ENCODE peak calls at places on chromosomes 3 and 15, in eight cellular contexts. C is breast epithelium, N is ovary, K is GM12878, M is HCT116, Y is stomach, Z is mammary epithelial cell, G is hepatocyte. U is an unnamed sample. For H3K27me3, the result is how much of the 10 kb centered on the place peaks cover.

GRCh38 chr3:119342176-119342575 is 48.0 kb downstream of the ARHGAP31 start:
- DNase-seq in K (no peak), G (no peak), Y (no peak), N (no peak), M (no peak), Z (no peak), C (no peak), U (no peak)

GRCh38 chr15:95875141-95875643 is 455.3 kb upstream of the NR2F2 start:
- DNase-seq in K (no peak), Y (peak), N (peak), M (no peak), C (peak), Z (peak), G (no peak), U (peak)

GRCh38 chr3:133273346-133273745 is 126.5 kb upstream of the BFSP2 start:
- DNase-seq in Z (no peak), M (no peak), K (no peak), N (no peak), Y (no peak), G (no peak), C (no peak), U (no peak)

GRCh38 chr15:95150466-95150865 is 919.1 kb downstream of the MCTP2 start:
- DNase-seq in M (no peak), N (no peak), K (no peak), C (no peak), Z (no peak), Y (no peak), G (no peak), U (no peak)

GRCh38 chr3:8095724-8096123 is 405.9 kb upstream of the LMCD1 start:
- DNase-seq in G (peak), M (peak), N (no peak), Z (no peak), C (no peak), K (no peak), Y (no peak), U (peak)

GRCh38 chr3:45224824-45225464 is 1.1 kb downstream of the TMEM158 start:
- DNase-seq in Z (peak), G (peak), K (no peak), M (no peak), Y (peak), C (peak), N (peak), U (no peak)

GRCh38 chr3:123803521-123803920 is 80.6 kb downstream of the MYLK start:
- DNase-seq in C (no peak), N (no peak), G (no peak), Y (no peak), M (no peak), Z (no peak), K (no peak), U (no peak)

GRCh38 chr3:154334973-154335420 is 10.7 kb upstream of the DHX36 start:
- DNase-seq in M (no peak), Z (peak), K (no peak), G (peak), C (no peak), N (no peak), Y (no peak), U (peak)

GRCh38 chr15:81146006-81146405 is 11.9 kb downstream of the CFAP161 start:
- DNase-seq in Y (no peak), K (no peak), C (no peak), N (no peak), Z (no peak), G (no peak), M (no peak), U (no peak)

GRCh38 chr15:78714890-78715289 is 73.9 kb upstream of the CHRNB4 start:
- DNase-seq in G (no peak), M (no peak), Y (no peak), N (no peak), K (no peak), Z (peak), C (no peak), U (peak)

GRCh38 chr15:35271371-35272043 is 186.4 kb upstream of the NANOGP8 start:
- DNase-seq in N (no peak), G (no peak), M (no peak), C (no peak), Y (no peak), Z (peak), K (no peak), U (peak)

GRCh38 chr15:101617390-101617965 is 34.7 kb downstream of the TM2D3 start:
- DNase-seq in K (no peak), N (no peak), M (no peak), Z (no peak), G (no peak), C (no peak), Y (no peak), U (no peak)

GRCh38 chr15:31031471-31032064 is 40.1 kb upstream of the MTMR10 start:
- DNase-seq in Y (no peak), C (no peak), G (no peak), K (peak), M (no peak), N (no peak), Z (peak), U (peak)

GRCh38 chr3:54122802-54123537 is 618 bp downstream of the CACNA2D3 start:
- DNase-seq in N (peak), M (no peak), C (no peak), Z (peak), K (no peak), Y (no peak), G (no peak), U (no peak)

GRCh38 chr15:51089699-51090098 is 5.0 kb downstream of the TNFAIP8L3 start:
- DNase-seq in C (no peak), M (no peak), N (peak), K (no peak), Z (no peak), G (no peak), Y (no peak), U (no peak)

GRCh38 chr3:13561967-13562366 is 13.0 kb downstream of the FBLN2 start:
- DNase-seq in Z (no peak), G (no peak), N (no peak), M (no peak), K (no peak), Y (no peak), C (no peak), U (no peak)

GRCh38 chr3:33636125-33636855 is 81.8 kb downstream of the CLASP2 start:
- DNase-seq in C (no peak), Y (no peak), Z (peak), N (no peak), K (no peak), G (peak), M (peak), U (peak)

GRCh38 chr3:44444896-44445691 is 32.4 kb downstream of the ZNF445 start:
- DNase-seq in G (no peak), Z (no peak), K (no peak), C (no peak), Y (no peak), N (no peak), M (no peak), U (no peak)

GRCh38 chr3:16364323-16364722 is 99.3 kb downstream of the OXNAD1 start:
- DNase-seq in C (no peak), Y (no peak), Z (no peak), N (no peak), K (no peak), G (no peak), M (no peak), U (no peak)

GRCh38 chr15:90557651-90558084 is 27.9 kb downstream of the CRTC3 start:
- DNase-seq in C (peak), M (no peak), G (peak), Z (no peak), Y (peak), N (peak), K (no peak), U (no peak)

GRCh38 chr3:9080165-9080564 is 116.9 kb upstream of the RAD18 start:
- DNase-seq in N (no peak), Y (no peak), G (no peak), K (no peak), Z (peak), C (no peak), M (no peak), U (peak)

GRCh38 chr15:64748251-64748650 is 27.1 kb downstream of the RBPMS2 start:
- DNase-seq in K (no peak), G (no peak), C (no peak), Z (no peak), M (no peak), Y (no peak), N (no peak), U (no peak)

GRCh38 chr3:183244219-183244618 is 8.8 kb upstream of the B3GNT5 start:
- DNase-seq in G (no peak), M (no peak), N (no peak), C (no peak), K (no peak), Z (peak), Y (no peak), U (peak)

GRCh38 chr3:17850448-17850847 is 108.0 kb upstream of the TBC1D5 start:
- DNase-seq in G (no peak), C (no peak), N (no peak), Y (no peak), M (no peak), K (no peak), Z (no peak), U (peak)

GRCh38 chr15:72098076-72098475 is 19.9 kb downstream of the MYO9A start:
- DNase-seq in Z (no peak), C (no peak), N (no peak), K (no peak), M (no peak), G (no peak), Y (no peak), U (no peak)

GRCh38 chr3:17833786-17834559 is 91.5 kb upstream of the TBC1D5 start:
- DNase-seq in N (no peak), C (no peak), G (no peak), Z (peak), K (no peak), M (no peak), Y (no peak), U (peak)

GRCh38 chr3:160400631-160401150 is 1.2 kb downstream of the SMC4 start:
- DNase-seq in C (no peak), G (peak), N (no peak), Y (peak), K (no peak), M (no peak), Z (peak), U (no peak)

GRCh38 chr3:47802734-47803477 is at the start of gene DHX30:
- DNase-seq in G (peak), C (peak), Y (peak), Z (peak), K (no peak), N (peak), M (no peak), U (peak)

GRCh38 chr3:74469151-74469550 is 145.3 kb downstream of the CNTN3 start:
- DNase-seq in Y (no peak), N (no peak), M (no peak), C (no peak), G (no peak), Z (no peak), K (no peak), U (no peak)

GRCh38 chr3:115111632-115112031 is 35.5 kb downstream of the ZBTB20 start:
- DNase-seq in Z (no peak), N (no peak), Y (no peak), C (no peak), K (no peak), G (no peak), M (no peak), U (no peak)

GRCh38 chr3:134693226-134693625 is 42.4 kb upstream of the KY start:
- DNase-seq in Y (no peak), C (no peak), G (no peak), K (no peak), N (no peak), M (no peak), Z (no peak), U (no peak)

GRCh38 chr3:134693804-134694203 is 43.0 kb upstream of the KY start:
- DNase-seq in G (no peak), Z (no peak), M (no peak), C (peak), K (no peak), N (no peak), Y (no peak), U (no peak)

GRCh38 chr3:134694445-134694844 is 43.6 kb upstream of the KY start:
- DNase-seq in G (no peak), Z (no peak), M (no peak), C (peak), K (no peak), N (no peak), Y (no peak), U (no peak)

GRCh38 chr3:134696155-134696554 is 45.3 kb upstream of the KY start:
- DNase-seq in N (no peak), M (no peak), G (no peak), C (no peak), K (no peak), Y (no peak), Z (no peak), U (no peak)

GRCh38 chr3:134694946-134695543 is 44.2 kb upstream of the KY start:
- DNase-seq in K (no peak), C (peak), N (no peak), Z (peak), M (no peak), G (no peak), Y (no peak), U (peak)
- H3K27me3 ChIP-seq in K (under half), C (under half), N (under half), Z (under half), M (under half), G (under half), Y (under half), U (under half)

DNA sequence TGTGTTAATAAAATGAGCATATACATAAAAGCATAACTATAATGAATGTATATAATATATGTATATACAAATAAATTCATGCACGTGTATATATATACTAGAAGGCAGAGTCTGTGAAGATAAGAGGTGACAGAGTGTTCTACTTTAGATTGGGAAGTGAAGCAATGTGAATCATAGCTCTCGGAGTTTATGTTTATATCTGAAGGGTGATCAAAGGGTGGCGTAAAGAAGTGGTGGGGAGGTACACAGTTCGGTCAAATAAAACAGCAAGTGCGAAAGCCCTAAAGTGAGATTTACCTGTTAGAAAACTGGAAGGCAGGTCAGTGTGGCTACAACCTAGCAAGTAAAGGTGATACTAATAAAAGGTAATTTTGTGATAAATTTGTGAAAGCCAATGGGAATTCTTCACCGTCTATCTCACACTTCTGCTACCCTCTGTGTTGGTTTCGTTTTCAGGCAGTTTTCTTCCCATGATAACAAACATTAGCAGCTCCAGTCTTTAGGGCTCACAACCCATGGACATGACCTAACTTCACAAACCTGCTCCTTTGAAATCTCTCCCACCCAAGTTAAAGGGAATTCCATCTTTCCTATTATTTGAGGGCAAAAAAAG is 46.7 kb upstream of the BCHE start:
- DNase-seq in K (no peak), M (no peak), N (no peak), Z (no peak), G (no peak), Y (no peak), C (no peak), U (no peak)
- H3K4me3 ChIP-seq in K (no peak), M (peak), N (no peak), Z (no peak), G (no peak), Y (no peak), C (peak), U (no peak)

GRCh38 chr15:45114076-45114750 is at the start of the genes DUOX2 and DUOXA2:
- DNase-seq in N (no peak), G (peak), Y (peak), Z (no peak), K (no peak), C (no peak), M (no peak), U (no peak)

GRCh38 chr15:45112592-45113379 is 1.2 kb downstream of the DUOX2 start:
- DNase-seq in N (no peak), Z (peak), G (peak), C (no peak), M (no peak), Y (no peak), K (no peak), U (no peak)

GRCh38 chr15:45114751-45115085 is 592 bp downstream of the DUOXA2 start:
- DNase-seq in N (no peak), Y (no peak), M (no peak), Z (no peak), K (no peak), G (no peak), C (no peak), U (no peak)

GRCh38 chr15:45112143-45112591 is 1.8 kb downstream of the DUOX2 start:
- DNase-seq in Y (no peak), K (no peak), M (no peak), C (no peak), N (no peak), Z (no peak), G (no peak), U (no peak)

GRCh38 chr15:45113380-45113990 is 487 bp downstream of the DUOX2 start:
- DNase-seq in N (no peak), C (no peak), M (no peak), K (no peak), G (no peak), Z (no peak), Y (no peak), U (no peak)
- H3K27me3 ChIP-seq in N (under half), C (half or more), M (under half), K (under half), G (half or more), Z (half or more), Y (under half), U (half or more)

DNA sequence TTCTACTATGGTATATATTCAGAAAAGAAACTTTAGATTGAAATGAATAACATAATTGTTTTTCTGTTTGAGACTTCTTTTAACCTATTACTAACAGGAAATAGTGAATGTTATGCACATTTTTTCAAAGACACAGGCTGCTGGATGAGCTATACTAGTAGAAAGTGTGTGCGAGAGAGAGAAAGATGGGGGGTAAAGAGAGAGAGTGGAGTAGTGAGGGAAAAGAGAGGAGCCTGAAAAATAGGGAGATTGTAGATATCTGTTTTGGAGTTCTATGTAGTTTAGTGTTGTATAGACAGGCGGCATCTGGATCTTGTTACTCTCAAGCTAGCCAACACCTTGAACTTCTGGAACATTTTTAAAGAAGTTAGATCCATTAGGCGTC is 2.4 kb downstream of the RBMS3 start:
- DNase-seq in C (no peak), G (no peak), Z (peak), K (no peak), M (no peak), N (no peak), Y (no peak), U (no peak)
- H3K4me3 ChIP-seq in C (peak), G (peak), Z (peak), K (peak), M (no peak), N (peak), Y (peak), U (peak)

GRCh38 chr3:14616606-14617507 is 34.7 kb upstream of the CCDC174 start:
- DNase-seq in N (no peak), K (no peak), C (no peak), M (no peak), G (no peak), Y (no peak), Z (no peak), U (no peak)
- H3K27me3 ChIP-seq in N (under half), K (under half), C (under half), M (under half), G (under half), Y (under half), Z (under half), U (under half)

DNA sequence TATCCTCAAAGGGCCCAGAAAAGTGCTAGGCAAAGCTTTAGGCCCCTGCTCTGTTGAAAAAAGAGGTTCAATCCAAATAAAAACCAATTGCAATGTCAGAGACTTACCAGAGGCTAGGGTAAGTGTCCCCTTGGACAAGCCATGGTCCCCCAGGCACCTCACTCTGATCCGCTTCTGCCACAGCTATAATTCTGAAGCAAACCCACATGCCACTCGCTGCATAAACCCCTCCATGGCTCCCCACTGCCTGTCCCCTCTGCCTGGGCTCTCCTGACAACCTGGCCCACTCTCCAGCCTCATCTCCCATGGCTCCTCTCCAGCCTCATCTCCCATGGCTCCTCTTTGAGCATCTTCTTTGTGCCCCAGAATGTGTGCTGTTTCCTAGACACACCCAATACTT is 169.6 kb upstream of the TLE3 start:
- DNase-seq in N (no peak), Z (no peak), K (no peak), Y (no peak), C (no peak), M (no peak), G (no peak), U (no peak)
- H3K4me3 ChIP-seq in N (no peak), Z (no peak), K (no peak), Y (no peak), C (no peak), M (no peak), G (no peak), U (no peak)

DNA sequence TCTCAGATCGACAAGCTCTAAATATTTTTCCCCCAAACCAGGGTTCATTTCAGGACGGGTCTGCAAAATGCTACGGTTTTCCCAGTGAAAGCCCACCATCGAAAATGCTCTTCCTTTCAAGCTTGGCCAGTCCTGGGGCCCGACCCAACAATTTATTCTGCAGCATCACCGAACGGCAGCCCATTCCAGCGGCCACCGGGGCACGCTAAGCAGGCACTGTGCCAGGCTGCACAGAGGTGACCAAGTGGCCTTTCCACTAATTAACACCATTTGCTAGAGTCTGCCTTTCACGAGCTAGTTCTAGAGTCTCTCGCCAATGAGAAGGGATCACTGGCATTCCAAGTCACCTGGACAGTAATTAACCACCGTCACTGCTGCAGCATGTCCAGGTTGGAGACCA is 14.4 kb downstream of the RGMA start:
- DNase-seq in C (no peak), N (no peak), G (no peak), M (no peak), Y (no peak), K (no peak), Z (no peak), U (no peak)
- H3K27me3 ChIP-seq in C (under half), N (under half), G (under half), M (under half), Y (under half), K (under half), Z (under half), U (under half)

DNA sequence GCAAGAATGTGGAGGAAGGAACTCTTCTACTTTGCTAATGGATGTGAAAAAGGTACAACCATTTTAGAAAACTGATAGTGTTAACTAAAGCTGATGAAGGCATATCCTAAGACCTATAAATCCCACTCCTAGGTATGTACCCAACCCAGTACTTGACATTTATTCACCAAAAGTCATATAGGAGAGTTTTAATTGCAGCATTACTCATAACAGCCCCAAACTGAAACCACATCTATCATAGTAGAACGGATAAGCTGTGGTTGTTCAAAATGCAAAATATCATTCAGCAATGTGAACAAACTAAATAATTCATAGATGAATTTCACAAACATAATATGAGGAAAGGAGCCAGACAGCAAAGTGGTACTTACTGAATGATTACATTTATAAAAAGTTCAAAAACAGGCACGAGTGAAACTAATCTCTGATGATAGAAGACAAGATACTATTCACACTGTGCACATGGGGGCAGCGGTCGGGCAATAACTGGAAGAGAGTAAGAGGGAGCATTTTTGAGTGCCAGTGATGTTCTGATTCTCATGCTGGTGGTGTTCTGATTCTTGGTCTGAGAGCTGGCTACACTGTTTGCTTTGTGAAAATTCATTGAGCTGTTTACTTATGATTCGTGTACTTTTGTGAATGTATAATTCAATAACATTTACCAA is 34.3 kb downstream of the GOLIM4 start:
- DNase-seq in Y (no peak), G (no peak), K (no peak), Z (no peak), C (no peak), M (no peak), N (no peak), U (no peak)
- H3K4me3 ChIP-seq in Y (no peak), G (no peak), K (peak), Z (no peak), C (no peak), M (no peak), N (no peak), U (no peak)

U was measured in bronchial epithelial cell.